ENCODE peak calls at places on chromosome 2, in five cellular contexts. P, R, E, S and D are unnamed samples.
A peak's percentile ranks its signal among the peaks of the same experiment; 100 is the strongest.

GRCh38 chr2:169798718-169799495 is at the start of gene SSB:
- DNase-seq in R (peak; percentile 93), S (peak; percentile 92), P (peak; percentile 96), E (peak; percentile 89), D (peak; percentile 83)

GRCh38 chr2:64063924-64064331 is 44.7 kb upstream of the VPS54 start:
- DNase-seq in P (peak; percentile 87), E (peak; percentile 82), R (peak; percentile 58), S (peak; percentile 70), D (no peak)

GRCh38 chr2:58916127-58916526 is 675.0 kb upstream of the FANCL start:
- DNase-seq in S (no peak), R (no peak), P (no peak), E (no peak), D (no peak)

GRCh38 chr2:145185696-145186095 is 665.8 kb upstream of the ZEB2 start:
- DNase-seq in R (no peak), P (no peak), S (peak; percentile 55), E (peak; percentile 84), D (no peak)

GRCh38 chr2:3741867-3742602 is 38.7 kb downstream of the DCDC2C start:
- DNase-seq in R (peak; percentile 5), E (no peak), S (no peak), P (peak; percentile 28), D (no peak)

GRCh38 chr2:71779306-71779855 is 326.0 kb downstream of the DYSF start:
- DNase-seq in E (peak; percentile 50), R (no peak), P (no peak), S (peak; percentile 73), D (no peak)

GRCh38 chr2:3823748-3824147 is 120.4 kb downstream of the DCDC2C start:
- DNase-seq in S (no peak), R (no peak), P (no peak), E (peak; percentile 26), D (no peak)

GRCh38 chr2:57444731-57445414 is 601.7 kb upstream of the VRK2 start:
- DNase-seq in E (no peak), R (no peak), S (peak; percentile 43), P (peak; percentile 29), D (no peak)

GRCh38 chr2:47641366-47641765 is 141.6 kb upstream of the MSH6 start:
- DNase-seq in R (no peak), S (no peak), E (no peak), P (no peak), D (no peak)

GRCh38 chr2:222561817-222562424 is 94.0 kb downstream of the FARSB start:
- DNase-seq in P (peak; percentile 83), R (peak; percentile 65), S (peak; percentile 66), E (peak; percentile 22), D (peak; percentile 78)

GRCh38 chr2:215966274-215966673 is 47.1 kb downstream of the MREG start:
- DNase-seq in S (no peak), P (no peak), E (no peak), R (no peak), D (no peak)

GRCh38 chr2:185215497-185215896 is 523.1 kb upstream of the FSIP2 start:
- DNase-seq in E (no peak), P (peak; percentile 22), S (no peak), R (peak; percentile 36), D (no peak)

GRCh38 chr2:177078416-177078815 is 134.2 kb upstream of the HNRNPA3 start:
- DNase-seq in E (peak; percentile 3), S (no peak), P (no peak), R (no peak), D (no peak)

DNA sequence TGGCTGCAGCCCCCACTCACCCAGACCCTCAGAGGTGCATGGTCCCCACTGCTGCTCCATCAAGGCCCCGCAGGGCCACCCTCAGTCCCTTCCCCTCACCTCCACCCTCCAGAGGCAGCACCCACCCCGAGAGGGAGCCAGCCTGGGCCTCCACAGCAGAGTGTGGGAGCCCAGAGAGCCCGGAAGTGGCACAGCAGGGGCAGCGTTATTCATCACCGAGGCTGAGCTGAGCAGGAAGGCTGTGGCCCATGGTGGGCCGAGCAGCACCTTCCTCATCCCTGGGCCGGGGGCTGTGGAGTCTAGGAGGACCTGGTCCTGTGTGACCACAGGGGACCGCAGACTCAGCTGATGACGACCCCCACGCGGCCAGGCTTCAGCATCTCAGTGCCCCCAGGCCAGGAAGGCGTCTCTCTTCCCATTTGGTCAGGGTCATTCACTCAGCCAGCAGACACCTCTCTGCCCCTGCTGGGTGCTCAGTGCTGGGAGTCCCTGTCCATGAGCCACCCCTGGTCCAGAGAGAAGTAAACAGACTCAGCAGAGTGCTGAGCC is 258.1 kb downstream of the ATAD2B start:
- DNase-seq in P (no peak), E (no peak), S (no peak), R (no peak), D (no peak)
- H2BK15ac ChIP-seq in P (no peak overlapping the region), E (no peak overlapping the region), S (no peak overlapping the region), R (no peak overlapping the region), D (no peak overlapping the region)

DNA sequence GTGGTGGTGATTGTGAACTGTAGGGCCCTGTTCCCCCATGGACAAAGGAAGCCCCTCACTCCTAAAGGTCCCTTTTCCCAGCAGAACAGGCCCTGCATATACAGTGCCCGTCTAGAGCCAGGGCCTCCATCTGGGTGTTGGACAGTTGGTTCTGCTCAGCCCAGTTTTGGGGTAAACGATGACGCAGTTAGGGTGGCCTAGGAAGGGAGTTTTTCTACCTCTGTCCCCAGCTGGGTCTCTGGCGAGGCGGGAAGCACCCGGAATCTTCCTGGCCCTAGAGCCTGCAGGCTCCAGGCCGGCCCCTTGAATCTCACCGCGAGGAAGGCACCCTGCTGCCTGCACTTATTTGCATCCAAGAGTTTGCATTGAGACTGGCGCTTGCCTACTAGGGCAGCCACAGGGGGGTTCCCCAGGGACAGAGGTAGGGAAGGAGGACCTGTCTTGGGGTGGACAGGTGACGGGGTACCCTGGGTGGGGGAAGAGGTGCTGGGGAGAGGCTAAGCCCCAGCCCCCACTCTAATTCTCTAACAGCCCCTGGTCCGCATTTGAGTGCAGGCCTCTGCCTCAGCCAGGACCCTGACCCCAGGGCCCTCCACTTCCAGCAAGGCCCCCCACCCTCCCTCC is 514 bp upstream of the MTA3 start:
- DNase-seq in P (peak; percentile 87), R (peak; percentile 83), S (peak; percentile 60), E (no peak), D (peak; percentile 50)
- H3K18ac ChIP-seq in P (peak overlapping the region; percentile 30), R (peak overlapping the region; percentile 43), S (peak overlapping the region; percentile 60), E (peak overlapping the region; percentile 68), D (peak overlapping the region; percentile 76)

DNA sequence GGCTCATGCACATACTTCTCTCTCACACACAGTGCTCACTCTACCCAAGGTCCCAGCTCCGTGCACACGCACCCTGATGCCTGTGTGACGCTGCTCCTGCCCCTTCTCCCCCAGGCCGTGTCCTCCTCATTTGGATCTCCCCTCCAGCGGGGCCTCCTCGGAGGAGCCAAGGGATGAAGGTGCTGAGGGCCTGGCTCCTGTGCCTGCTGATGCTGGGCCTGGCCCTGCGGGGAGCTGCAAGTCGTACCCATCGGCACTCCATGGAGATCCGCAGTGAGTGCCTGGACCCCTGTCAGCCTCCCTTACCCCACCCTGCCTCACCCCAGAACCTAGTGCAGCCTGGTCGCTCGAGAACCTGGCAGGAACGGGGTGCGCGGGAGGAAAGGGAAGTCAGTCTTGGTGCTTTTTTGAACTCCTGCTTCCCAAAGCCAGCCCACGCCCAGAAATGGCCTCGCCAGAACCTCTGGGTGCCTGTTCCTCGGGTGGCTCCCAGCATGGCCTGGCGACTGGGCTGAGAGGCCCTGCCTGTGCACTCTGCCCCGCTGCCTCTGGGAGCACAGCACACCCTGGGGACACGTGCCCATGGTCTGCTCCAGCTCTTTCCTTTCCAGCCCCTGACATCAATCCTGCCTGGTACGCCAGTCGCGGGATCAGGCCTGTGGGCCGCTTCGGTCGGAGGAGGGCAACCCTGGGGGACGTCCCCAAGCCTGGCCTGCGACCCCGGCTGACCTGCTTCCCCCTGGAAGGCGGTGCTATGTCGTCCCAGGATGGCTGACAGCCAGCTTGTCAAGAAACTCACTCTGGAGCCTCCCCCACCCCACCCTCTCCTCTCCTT is at the start of gene PRLH:
- DNase-seq in R (no peak), P (no peak), E (no peak), S (no peak), D (no peak)
- H2BK15ac ChIP-seq in R (no peak within 1 kb of the TSS), P (no peak within 1 kb of the TSS), E (no peak within 1 kb of the TSS), S (no peak within 1 kb of the TSS), D (no peak within 1 kb of the TSS)

DNA sequence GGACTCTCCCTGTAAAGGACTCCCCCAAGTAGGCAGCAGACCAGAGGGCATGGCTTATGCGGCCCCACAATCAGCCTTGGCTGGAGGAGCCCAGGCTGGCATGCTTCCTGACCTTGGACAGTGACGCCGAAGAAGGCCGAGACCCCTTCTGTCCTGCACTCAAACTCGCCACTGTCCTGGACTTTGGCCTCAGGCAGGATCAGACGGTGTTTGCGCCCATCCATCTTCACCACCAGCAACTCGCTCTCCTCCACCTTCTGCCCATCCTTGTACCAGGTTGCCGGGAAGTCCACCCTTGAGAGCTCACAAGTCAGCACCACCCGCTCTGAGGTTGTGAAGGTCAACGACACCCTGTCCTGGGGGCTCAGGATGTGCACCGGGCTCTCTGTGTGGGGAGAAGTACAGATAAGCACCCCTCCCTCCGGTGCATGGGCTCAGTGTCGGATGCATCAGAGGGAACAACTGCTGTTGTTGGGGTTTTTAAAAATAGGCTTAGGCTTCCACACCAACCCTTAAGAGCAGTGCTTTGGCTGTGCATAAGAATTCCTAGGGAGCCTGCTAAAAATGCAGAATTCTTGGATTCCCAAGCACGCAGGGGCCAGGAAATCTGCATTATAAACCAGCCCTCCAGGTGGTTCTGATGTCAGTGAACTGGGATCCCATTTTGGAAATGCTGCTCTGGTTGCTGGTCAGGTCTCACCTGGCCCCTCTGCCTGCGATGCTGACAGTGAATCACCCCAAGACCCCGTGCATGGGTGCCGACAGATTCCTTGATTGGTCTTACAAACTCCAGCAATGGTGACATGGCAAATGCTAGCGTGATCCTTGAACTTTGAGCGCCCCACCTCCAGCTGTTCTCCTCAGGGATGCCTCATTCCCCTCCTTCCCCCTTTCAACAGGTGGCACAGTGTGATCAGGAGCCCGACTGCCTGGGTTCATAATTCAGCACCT is 5.9 kb downstream of the OBSL1 start:
- DNase-seq in S (no peak), P (peak; percentile 88), R (peak; percentile 91), E (no peak), D (no peak)
- H3K18ac ChIP-seq in S (no peak overlapping the region), P (no peak overlapping the region), R (peak overlapping the region; percentile 36), E (no peak overlapping the region), D (no peak overlapping the region)

GRCh38 chr2:60411295-60411694 is 142.2 kb downstream of the BCL11A start:
- DNase-seq in P (no peak), E (peak; percentile 26), S (peak; percentile 20), R (no peak), D (no peak)
- H2BK15ac ChIP-seq in P (no peak overlapping the region), E (no peak overlapping the region), S (no peak overlapping the region), R (no peak overlapping the region), D (no peak overlapping the region)

DNA sequence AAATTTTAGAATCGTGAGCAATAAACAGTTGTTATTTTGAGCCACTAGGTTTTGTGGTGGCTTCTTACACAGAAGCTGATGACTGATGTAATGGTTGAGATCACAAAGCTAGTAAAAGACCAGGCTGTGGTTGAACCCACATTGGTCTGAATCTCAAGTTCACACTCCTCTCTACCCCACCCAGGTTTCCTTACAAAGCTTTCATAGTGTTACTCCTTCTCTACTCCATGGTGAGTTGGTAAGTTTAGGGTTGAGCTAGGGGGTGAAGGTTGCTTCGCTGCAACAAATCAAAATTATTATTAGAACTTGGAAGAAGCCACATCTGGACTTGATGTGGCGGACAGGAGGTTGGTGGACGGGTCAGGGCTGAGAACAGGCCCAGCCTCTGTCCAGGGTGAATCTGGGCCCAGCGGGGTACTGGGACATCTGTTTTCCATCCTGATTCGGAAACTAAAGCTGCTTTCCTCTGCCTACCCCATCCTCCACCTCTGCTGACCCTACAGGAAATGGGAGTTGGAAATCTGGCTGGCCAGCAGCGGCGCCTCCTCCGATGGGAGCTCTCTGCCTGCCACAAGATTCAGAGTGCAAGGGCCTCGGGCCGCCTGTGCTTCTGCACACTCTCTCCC is 86.3 kb downstream of the ZFP36L2 start:
- DNase-seq in E (no peak), P (no peak), S (peak; percentile 36), R (no peak), D (no peak)
- H3K18ac ChIP-seq in E (no peak overlapping the region), P (peak overlapping the region; percentile 12), S (peak overlapping the region; percentile 79), R (no peak overlapping the region), D (peak overlapping the region; percentile 39)